ENCODE peak calls at places on chromosomes 3 and 15, in six cellular contexts. J is psoas muscle; F is CD8-positive, alpha-beta T cell; Y is Peyer's patch; B is colonic mucosa; G is neural progenitor cell. D is an unnamed sample. For H3K4me1, the result is how much of the 10 kb centered on the place peaks cover.

GRCh38 chr3:181568693-181569092 is 143.0 kb upstream of the SOX2 start:
- DNase-seq in G (no peak), F (no peak), B (no peak), J (no peak), Y (no peak), D (no peak)

GRCh38 chr3:112000971-112001370 is 2.2 kb downstream of the TAGLN3 start:
- DNase-seq in Y (no peak), B (no peak), G (no peak), J (no peak), F (no peak), D (no peak)

GRCh38 chr3:17412950-17413530 is 329.4 kb downstream of the TBC1D5 start:
- DNase-seq in F (no peak), B (peak), J (no peak), Y (no peak), G (peak), D (no peak)

GRCh38 chr3:122299872-122300460 is 25.1 kb upstream of the CSTA start:
- DNase-seq in J (no peak), Y (no peak), B (peak), F (peak), G (peak), D (no peak)

GRCh38 chr3:89635137-89635536 is 527.7 kb downstream of the EPHA3 start:
- DNase-seq in F (no peak), J (no peak), Y (no peak), G (no peak), B (no peak), D (no peak)

GRCh38 chr3:49780080-49780967 is 6.0 kb downstream of the IP6K1 start:
- DNase-seq in B (no peak), Y (no peak), F (no peak), G (no peak), J (no peak), D (no peak)

GRCh38 chr3:143855183-143855582 is 6.9 kb upstream of the SLC9A9 start:
- DNase-seq in F (no peak), J (no peak), G (no peak), B (no peak), Y (no peak), D (no peak)

GRCh38 chr15:35107122-35107521 is 22.0 kb upstream of the NANOGP8 start:
- DNase-seq in Y (no peak), G (no peak), B (no peak), J (no peak), F (no peak), D (no peak)

GRCh38 chr3:70824785-70825184 is 512.3 kb upstream of the MDFIC2 start:
- DNase-seq in Y (no peak), J (no peak), F (no peak), B (no peak), G (no peak), D (no peak)

GRCh38 chr15:41928637-41929620 is 35.1 kb upstream of the SPTBN5 start:
- DNase-seq in J (peak), G (peak), F (no peak), Y (peak), B (peak), D (peak)

GRCh38 chr3:100448079-100448478 is 44.3 kb upstream of the TMEM45A start:
- DNase-seq in J (no peak), G (no peak), F (no peak), B (no peak), Y (no peak), D (no peak)

GRCh38 chr3:4284865-4285264 is 18.3 kb upstream of the SETMAR start:
- DNase-seq in J (no peak), Y (no peak), F (no peak), B (no peak), G (no peak), D (no peak)

GRCh38 chr3:53155763-53156162 is 5.2 kb upstream of the PRKCD start:
- DNase-seq in J (no peak), B (peak), G (peak), Y (no peak), F (no peak), D (peak)

GRCh38 chr3:108602249-108602934 is 12.9 kb downstream of the DZIP3 start:
- DNase-seq in J (no peak), F (peak), B (no peak), G (peak), Y (no peak), D (no peak)

GRCh38 chr3:133930341-133930933 is 34.8 kb upstream of the RAB6B start:
- DNase-seq in J (no peak), B (peak), Y (peak), G (peak), F (no peak), D (no peak)

GRCh38 chr15:49649987-49650386 is 29.1 kb downstream of the DTWD1 start:
- DNase-seq in Y (no peak), J (no peak), B (no peak), G (no peak), F (no peak), D (no peak)

GRCh38 chr3:89845053-89845452 is 737.6 kb downstream of the EPHA3 start:
- DNase-seq in Y (no peak), B (no peak), F (no peak), J (no peak), G (no peak), D (no peak)

GRCh38 chr3:180382781-180383180 is 219.2 kb upstream of the TTC14 start:
- DNase-seq in Y (no peak), J (no peak), G (peak), F (no peak), B (no peak), D (no peak)

GRCh38 chr3:56980798-56981390 is 79.6 kb upstream of the SPATA12 start:
- DNase-seq in B (no peak), G (no peak), J (no peak), Y (no peak), F (no peak), D (peak)

GRCh38 chr3:129121016-129121791 is 400 bp downstream of the RAB43 start:
- DNase-seq in F (peak), Y (peak), G (peak), J (no peak), B (peak), D (peak)

GRCh38 chr15:67097893-67098740 is 32.7 kb downstream of the SMAD3 start:
- DNase-seq in J (peak), G (no peak), F (peak), Y (peak), B (peak), D (peak)

GRCh38 chr3:171753665-171754408 is 56.4 kb downstream of the PLD1 start:
- DNase-seq in G (no peak), J (no peak), B (no peak), Y (no peak), F (no peak), D (no peak)

GRCh38 chr3:71416868-71417267 is 166.7 kb downstream of the FOXP1 start:
- DNase-seq in Y (peak), G (peak), J (no peak), B (no peak), F (peak), D (no peak)

GRCh38 chr3:72848703-72849081 is 447 bp upstream of the SHQ1 start:
- DNase-seq in G (no peak), J (no peak), B (no peak), Y (no peak), F (peak), D (no peak)

GRCh38 chr3:23276913-23277658 is 74.0 kb downstream of the UBE2E2 start:
- DNase-seq in G (no peak), J (no peak), Y (no peak), B (no peak), F (no peak), D (no peak)

GRCh38 chr3:69787436-69788168 is 48.3 kb downstream of the MITF start:
- DNase-seq in Y (no peak), G (no peak), J (no peak), F (no peak), B (no peak), D (no peak)

GRCh38 chr3:148518520-148518919 is 179.2 kb upstream of the AGTR1 start:
- DNase-seq in J (no peak), F (no peak), B (no peak), G (no peak), Y (no peak), D (no peak)

GRCh38 chr3:183807329-183807728 is 18.0 kb downstream of the MAP6D1 start:
- DNase-seq in J (no peak), F (no peak), G (no peak), B (no peak), Y (no peak), D (no peak)

GRCh38 chr15:52652984-52653383 is 26.2 kb downstream of the ATOSA start:
- DNase-seq in G (no peak), Y (no peak), B (peak), F (no peak), J (no peak), D (no peak)

GRCh38 chr15:33987444-33987843 is 19.1 kb downstream of the CHRM5 start:
- DNase-seq in J (no peak), G (no peak), Y (no peak), B (no peak), F (no peak), D (no peak)

GRCh38 chr15:80436511-80437307 is 32.5 kb downstream of the ARNT2 start:
- DNase-seq in J (no peak), G (no peak), F (no peak), B (no peak), Y (peak), D (peak)

GRCh38 chr3:107798381-107798780 is 275.6 kb downstream of the BBX start:
- DNase-seq in J (no peak), Y (no peak), G (no peak), F (no peak), B (no peak), D (no peak)

GRCh38 chr3:141370065-141370533 is 1.8 kb downstream of the ZBTB38 start:
- DNase-seq in B (peak), J (no peak), Y (peak), F (peak), G (peak), D (peak)

GRCh38 chr3:141367038-141367730 is 1.1 kb upstream of the ZBTB38 start:
- DNase-seq in F (no peak), G (no peak), B (no peak), J (peak), Y (no peak), D (no peak)

GRCh38 chr3:141368925-141369794 is 856 bp downstream of the ZBTB38 start:
- DNase-seq in Y (no peak), F (no peak), B (no peak), G (no peak), J (no peak), D (no peak)

GRCh38 chr3:141366285-141367037 is 1.8 kb upstream of the ZBTB38 start:
- DNase-seq in J (no peak), G (no peak), F (no peak), Y (no peak), B (peak), D (peak)

DNA sequence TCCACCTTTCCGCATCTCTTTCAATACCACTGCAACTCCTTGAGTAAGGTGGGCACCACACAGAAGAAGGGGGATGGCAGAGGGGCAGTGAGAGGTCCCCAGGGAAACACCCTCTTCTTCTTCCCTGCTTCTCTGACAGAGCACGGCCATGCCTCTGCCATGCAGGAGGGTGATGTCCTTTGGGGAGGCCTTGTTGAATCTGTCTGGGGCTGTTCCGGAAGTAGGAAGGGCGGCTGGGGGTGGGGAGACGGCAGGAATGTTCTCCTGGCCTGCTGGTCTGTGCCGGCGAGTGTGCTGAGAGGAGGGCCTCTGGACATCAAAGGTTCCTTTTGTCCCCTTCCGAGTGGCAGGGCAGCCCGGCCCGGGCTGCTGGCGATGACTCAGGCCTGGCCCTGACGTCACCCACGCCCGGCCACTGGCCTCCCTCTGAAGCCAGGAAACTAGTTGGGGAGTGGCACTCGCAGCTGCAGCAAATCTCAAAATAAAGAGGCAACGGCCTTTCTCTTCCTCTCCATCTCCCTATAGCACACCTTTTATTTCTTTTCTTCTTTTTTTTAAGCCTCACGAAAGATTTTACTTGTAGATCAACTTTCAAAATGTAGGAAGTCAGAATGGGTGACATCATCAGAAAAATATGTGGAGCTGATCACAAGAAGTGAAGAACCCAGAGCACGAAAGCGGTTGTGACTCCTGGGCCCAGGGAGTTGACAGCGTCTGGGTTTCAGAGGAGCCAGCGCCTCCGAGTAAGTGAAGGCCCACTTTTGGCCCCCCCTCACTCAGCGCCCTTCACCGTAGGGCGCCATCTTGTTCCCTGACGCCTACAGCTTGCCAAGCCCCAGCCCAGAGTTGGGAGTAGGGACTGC is at the start of gene ZBTB38:
- DNase-seq in J (peak), G (peak), F (no peak), Y (no peak), B (peak), D (peak)
- H3K27ac ChIP-seq in J (peak), G (no peak), F (no peak), Y (peak), B (peak), D (peak)

GRCh38 chr15:73923156-73923487 is 3.1 kb upstream of the LOXL1 start:
- DNase-seq in F (no peak), B (no peak), G (no peak), Y (no peak), J (no peak), D (no peak)
- H3K4me1 ChIP-seq in F (under half), B (under half), G (half or more), Y (under half), J (under half), D (half or more)

GRCh38 chr15:98654790-98655360 is 6.5 kb downstream of the IGF1R start:
- DNase-seq in J (no peak), F (no peak), Y (no peak), B (no peak), G (no peak), D (no peak)
- H3K27ac ChIP-seq in J (peak), F (no peak), Y (no peak), B (no peak), G (no peak), D (no peak)

DNA sequence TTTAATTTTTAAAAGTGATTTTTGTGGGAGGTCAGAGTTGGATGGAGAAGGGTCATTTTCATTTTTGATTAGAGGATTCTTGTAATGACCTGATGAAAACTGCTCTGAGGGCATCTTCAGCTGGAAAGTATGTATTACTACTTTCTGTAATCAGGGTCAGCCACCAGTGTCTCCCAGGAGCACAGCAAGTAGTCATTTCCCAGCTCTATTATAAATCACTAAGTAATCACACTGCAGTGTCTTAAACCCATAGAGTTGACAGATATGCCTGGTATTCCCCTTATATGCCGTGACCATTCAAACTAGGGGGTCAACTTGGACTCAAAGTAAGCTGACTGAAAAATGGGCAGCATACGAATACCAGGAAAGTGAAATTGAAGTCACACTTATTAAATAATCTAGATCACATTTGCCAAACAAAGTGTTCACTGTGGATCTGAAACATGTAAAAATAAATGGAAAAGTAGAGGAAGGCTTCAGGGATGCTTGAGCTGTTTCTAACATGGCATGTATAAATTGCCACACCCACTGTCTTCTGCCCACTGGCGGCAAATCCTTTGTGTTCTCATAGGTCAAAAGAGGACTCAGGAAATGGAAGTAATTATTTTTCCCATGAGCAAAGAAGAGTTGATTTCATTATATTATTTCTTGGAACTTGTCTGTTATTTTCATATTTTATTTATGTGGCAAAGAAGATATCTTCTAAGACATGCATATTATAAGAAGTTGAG is 105.7 kb downstream of the MBNL1 start:
- DNase-seq in Y (no peak), J (no peak), F (no peak), G (no peak), B (no peak), D (no peak)
- H3K4me1 ChIP-seq in Y (under half), J (half or more), F (under half), G (under half), B (under half), D (half or more)

DNA sequence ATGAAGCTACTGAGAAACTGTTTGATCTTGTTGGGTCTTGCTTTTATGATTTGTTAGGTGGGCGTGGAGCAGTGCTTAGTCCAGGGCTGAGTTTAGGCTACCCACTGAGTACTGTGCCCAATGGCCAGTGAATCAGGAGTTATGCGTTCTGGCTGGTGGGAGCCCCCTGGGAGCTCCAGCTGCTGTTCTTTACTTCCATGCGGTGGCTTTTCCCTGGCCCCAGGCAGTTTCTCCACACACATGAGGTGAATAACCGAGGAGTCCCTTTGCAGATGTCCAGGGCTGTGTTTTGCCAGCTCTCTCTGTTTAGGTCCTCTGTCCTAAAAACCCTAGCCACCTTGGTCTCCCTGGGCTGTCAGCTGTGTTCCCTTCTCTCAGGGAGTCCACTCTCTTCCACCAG is 106.5 kb downstream of the KLF13 start:
- DNase-seq in G (no peak), B (no peak), J (no peak), Y (no peak), F (no peak), D (no peak)
- H3K27ac ChIP-seq in G (no peak), B (no peak), J (no peak), Y (no peak), F (no peak), D (no peak)

GRCh38 chr3:64900220-64900619 is 212.4 kb upstream of the ADAMTS9 start:
- DNase-seq in G (no peak), F (no peak), J (no peak), B (no peak), Y (no peak), D (no peak)

GRCh38 chr3:64902117-64902516 is 214.3 kb upstream of the ADAMTS9 start:
- DNase-seq in Y (no peak), B (no peak), J (no peak), F (no peak), G (no peak), D (no peak)

GRCh38 chr3:64900916-64901903 is 213.4 kb upstream of the ADAMTS9 start:
- DNase-seq in B (no peak), G (no peak), F (no peak), J (peak), Y (no peak), D (no peak)

GRCh38 chr3:64896173-64896925 is 208.5 kb upstream of the ADAMTS9 start:
- DNase-seq in J (no peak), Y (no peak), F (no peak), B (no peak), G (no peak), D (no peak)

DNA sequence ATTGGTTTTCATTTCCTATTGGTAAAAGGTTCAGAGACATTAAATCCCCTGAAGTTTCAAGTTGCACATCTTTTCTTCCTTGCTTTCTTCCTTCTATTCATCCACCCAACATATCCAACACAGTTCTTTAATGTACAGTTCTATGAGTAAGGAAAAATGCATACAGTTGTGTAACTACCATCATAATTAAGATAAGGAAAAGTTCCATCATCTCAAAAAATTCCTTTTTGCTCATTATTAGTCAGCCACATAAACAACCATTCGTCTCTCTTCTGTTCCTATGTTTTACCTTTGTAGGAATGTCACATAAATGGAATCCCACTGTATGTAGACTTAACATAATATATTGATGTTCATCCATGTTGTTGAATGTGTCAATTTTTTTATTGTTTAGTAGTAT is 211.1 kb upstream of the ADAMTS9 start:
- DNase-seq in Y (no peak), F (no peak), G (no peak), J (no peak), B (no peak), D (no peak)
- H3K4me1 ChIP-seq in Y (under half), F (under half), G (under half), J (under half), B (under half), D (under half)

D was measured in stomach.